ENCODE peak calls at places on chromosomes 1 and 21, in six cellular contexts. T is GF-D8, C is ovary, Y is mesenteric fat pad, B is breast epithelium, O is NCI-H1105 treated with DMSO at 0.1 percent for 48 hours. I is an unnamed sample.

GRCh38 chr1:152486400-152487006 is 24.1 kb upstream of the LCE5A start:
- DNase-seq in T (no peak), C (no peak), Y (no peak), B (no peak), O (no peak), I (no peak)

GRCh38 chr1:176656257-176656995 is 193.5 kb downstream of the PAPPA2 start:
- DNase-seq in T (no peak), C (no peak), Y (no peak), B (no peak), O (no peak), I (peak)

GRCh38 chr21:22374218-22374969 is 1376.2 kb downstream of the NCAM2 start:
- DNase-seq in T (no peak), C (no peak), Y (no peak), B (no peak), O (no peak), I (no peak)

GRCh38 chr21:42641311-42642218 is 11.9 kb upstream of the PDE9A start:
- DNase-seq in T (no peak), C (peak), Y (no peak), B (no peak), O (no peak), I (no peak)

GRCh38 chr1:24995121-24995520 is 65.0 kb upstream of the RUNX3 start:
- DNase-seq in T (no peak), C (no peak), Y (no peak), B (no peak), O (no peak), I (no peak)

GRCh38 chr1:59360170-59360569 is 63.3 kb downstream of the FGGY start:
- DNase-seq in T (no peak), C (peak), Y (no peak), B (no peak), O (no peak), I (no peak)

GRCh38 chr1:3012511-3013291 is 8.6 kb upstream of the ACTRT2 start:
- DNase-seq in T (peak), C (peak), Y (peak), B (peak), O (no peak), I (peak)

GRCh38 chr1:176880954-176881595 is 283.4 kb downstream of the ASTN1 start:
- DNase-seq in T (no peak), C (peak), Y (no peak), B (peak), O (peak), I (peak)

GRCh38 chr1:43781574-43781973 is 74.2 kb downstream of the ST3GAL3 start:
- DNase-seq in T (no peak), C (no peak), Y (no peak), B (no peak), O (no peak), I (no peak)

GRCh38 chr1:6523566-6523965 is 30.7 kb downstream of the NOL9 start:
- DNase-seq in T (no peak), C (no peak), Y (no peak), B (no peak), O (no peak), I (no peak)

GRCh38 chr1:180805316-180805715 is 107.4 kb upstream of the KIAA1614 start:
- DNase-seq in T (no peak), C (no peak), Y (no peak), B (no peak), O (no peak), I (no peak)

GRCh38 chr1:112665857-112666256 is 8.6 kb upstream of the MOV10 start:
- DNase-seq in T (no peak), C (no peak), Y (no peak), B (no peak), O (no peak), I (no peak)

GRCh38 chr21:37538971-37539590 is 172.5 kb downstream of the DYRK1A start:
- DNase-seq in T (no peak), C (no peak), Y (no peak), B (no peak), O (no peak), I (no peak)

GRCh38 chr1:17347769-17348592 is 24.0 kb upstream of the PADI6 start:
- DNase-seq in T (no peak), C (no peak), Y (peak), B (no peak), O (no peak), I (no peak)

GRCh38 chr1:14896381-14897079 is 257.0 kb upstream of the TMEM51 start:
- DNase-seq in T (no peak), C (no peak), Y (no peak), B (no peak), O (no peak), I (no peak)

GRCh38 chr21:44793269-44794030 is 8.2 kb downstream of the UBE2G2 start:
- DNase-seq in T (peak), C (peak), Y (peak), B (no peak), O (peak), I (no peak)

GRCh38 chr1:201471772-201472171 is 2.8 kb upstream of the PHLDA3 start:
- DNase-seq in T (no peak), C (no peak), Y (no peak), B (no peak), O (no peak), I (no peak)

GRCh38 chr1:47207811-47208373 is 18.1 kb upstream of the PDZK1IP1 start:
- DNase-seq in T (no peak), C (no peak), Y (no peak), B (no peak), O (no peak), I (no peak)

GRCh38 chr1:95371666-95372320 is 137.8 kb downstream of the RWDD3 start:
- DNase-seq in T (no peak), C (no peak), Y (no peak), B (no peak), O (peak), I (no peak)

GRCh38 chr1:227318852-227319607 is 738 bp upstream of the CDC42BPA start:
- DNase-seq in T (no peak), C (peak), Y (no peak), B (peak), O (peak), I (peak)

GRCh38 chr1:245512980-245513578 is 358.3 kb downstream of the KIF26B start:
- DNase-seq in T (no peak), C (peak), Y (no peak), B (no peak), O (peak), I (no peak)

GRCh38 chr1:144551543-144552424 is 40.9 kb upstream of the PPIAL4F start:
- DNase-seq in T (peak), C (no peak), Y (peak), B (peak), O (peak), I (peak)

GRCh38 chr1:174883361-174883760 is 116.4 kb upstream of the CACYBP start:
- DNase-seq in T (no peak), C (no peak), Y (no peak), B (no peak), O (peak), I (no peak)

GRCh38 chr1:189764391-189765320 is 713.0 kb downstream of the BRINP3 start:
- DNase-seq in T (no peak), C (no peak), Y (no peak), B (no peak), O (no peak), I (no peak)

GRCh38 chr1:24329797-24330543 is 10.8 kb downstream of the GRHL3 start:
- DNase-seq in T (no peak), C (no peak), Y (no peak), B (no peak), O (no peak), I (no peak)

GRCh38 chr1:60972841-60973364 is 109.5 kb upstream of the NFIA start:
- DNase-seq in T (no peak), C (no peak), Y (no peak), B (no peak), O (no peak), I (no peak)

GRCh38 chr1:77438239-77438913 is 156.6 kb downstream of the AK5 start:
- DNase-seq in T (no peak), C (no peak), Y (no peak), B (no peak), O (peak), I (no peak)

GRCh38 chr1:5830771-5831599 is 161.2 kb downstream of the NPHP4 start:
- DNase-seq in T (no peak), C (peak), Y (no peak), B (no peak), O (peak), I (no peak)

GRCh38 chr1:165376811-165377153 is 20.3 kb upstream of the LMX1A start:
- DNase-seq in T (no peak), C (no peak), Y (no peak), B (no peak), O (no peak), I (no peak)

GRCh38 chr21:44513389-44514217 is 26.4 kb downstream of the KRTAP10-1 start:
- DNase-seq in T (no peak), C (no peak), Y (no peak), B (no peak), O (peak), I (no peak)

GRCh38 chr1:205449750-205450443 is 5.9 kb downstream of the BLACAT1 start:
- DNase-seq in T (no peak), C (no peak), Y (no peak), B (no peak), O (no peak), I (peak)

GRCh38 chr1:7389786-7390603 is 381.1 kb upstream of the VAMP3 start:
- DNase-seq in T (no peak), C (no peak), Y (peak), B (no peak), O (no peak), I (no peak)

GRCh38 chr1:56972971-56973370 is 7.2 kb upstream of the C8B start:
- DNase-seq in T (no peak), C (no peak), Y (no peak), B (no peak), O (no peak), I (no peak)

GRCh38 chr21:39388038-39388810 is 39.3 kb upstream of the HMGN1 start:
- DNase-seq in T (peak), C (peak), Y (peak), B (peak), O (peak), I (peak)

GRCh38 chr21:33019885-33020557 is 5.7 kb upstream of the OLIG2 start:
- DNase-seq in T (no peak), C (no peak), Y (no peak), B (no peak), O (peak), I (no peak)

GRCh38 chr1:178818416-178818815 is 52.5 kb downstream of the ANGPTL1 start:
- DNase-seq in T (no peak), C (no peak), Y (no peak), B (no peak), O (no peak), I (no peak)

GRCh38 chr1:110873856-110874255 is 908 bp downstream of the CD53 start:
- DNase-seq in T (no peak), C (no peak), Y (no peak), B (no peak), O (no peak), I (no peak)

I was measured in pancreas.